ENCODE peak calls at places on chromosome 6, in eight cellular contexts. One of them, this sample, is unnamed.

GRCh38 chr6:75934643-75935472 is 137.6 kb downstream of the IMPG1 start:
- DNase-seq in Peyer's patch: no peak
- DNase-seq in Ammon's horn: peak
- DNase-seq in mesenchymal stem cell: peak
- DNase-seq in neural crest cell: peak
- DNase-seq in effector CD4-positive, alpha-beta T cell: no peak
- DNase-seq in GM03348: peak
- DNase-seq in amygdala: peak
- DNase-seq in this sample: peak

GRCh38 chr6:27138837-27139752 is 108.4 kb upstream of the PRSS16 start:
- DNase-seq in Peyer's patch: peak
- DNase-seq in Ammon's horn: peak
- DNase-seq in mesenchymal stem cell: peak
- DNase-seq in neural crest cell: peak
- DNase-seq in effector CD4-positive, alpha-beta T cell: peak
- DNase-seq in GM03348: peak
- DNase-seq in amygdala: no peak
- DNase-seq in this sample: peak

GRCh38 chr6:67336014-67336413 is 1299.1 kb upstream of the ADGRB3 start:
- DNase-seq in Peyer's patch: no peak
- DNase-seq in Ammon's horn: no peak
- DNase-seq in mesenchymal stem cell: no peak
- DNase-seq in neural crest cell: no peak
- DNase-seq in effector CD4-positive, alpha-beta T cell: no peak
- DNase-seq in GM03348: no peak
- DNase-seq in amygdala: no peak
- DNase-seq in this sample: no peak

GRCh38 chr6:111471958-111472357 is 11.1 kb downstream of the REV3L start:
- DNase-seq in Peyer's patch: no peak
- DNase-seq in Ammon's horn: no peak
- DNase-seq in mesenchymal stem cell: no peak
- DNase-seq in neural crest cell: no peak
- DNase-seq in effector CD4-positive, alpha-beta T cell: no peak
- DNase-seq in GM03348: no peak
- DNase-seq in amygdala: no peak
- DNase-seq in this sample: no peak

GRCh38 chr6:142155091-142155490 is 8.0 kb downstream of the VTA1 start:
- DNase-seq in Peyer's patch: no peak
- DNase-seq in Ammon's horn: no peak
- DNase-seq in mesenchymal stem cell: no peak
- DNase-seq in neural crest cell: no peak
- DNase-seq in effector CD4-positive, alpha-beta T cell: no peak
- DNase-seq in GM03348: no peak
- DNase-seq in amygdala: no peak
- DNase-seq in this sample: no peak

GRCh38 chr6:88013554-88013953 is 34.1 kb upstream of the SPACA1 start:
- DNase-seq in Peyer's patch: no peak
- DNase-seq in Ammon's horn: no peak
- DNase-seq in mesenchymal stem cell: no peak
- DNase-seq in neural crest cell: no peak
- DNase-seq in effector CD4-positive, alpha-beta T cell: no peak
- DNase-seq in GM03348: no peak
- DNase-seq in amygdala: no peak
- DNase-seq in this sample: no peak

GRCh38 chr6:27293436-27294152 is 18.5 kb downstream of the POM121L2 start:
- DNase-seq in Peyer's patch: no peak
- DNase-seq in Ammon's horn: no peak
- DNase-seq in mesenchymal stem cell: peak
- DNase-seq in neural crest cell: peak
- DNase-seq in effector CD4-positive, alpha-beta T cell: no peak
- DNase-seq in GM03348: peak
- DNase-seq in amygdala: no peak
- DNase-seq in this sample: peak

GRCh38 chr6:111709615-111710398 is 104.1 kb upstream of the TRAF3IP2 start:
- DNase-seq in Peyer's patch: peak
- DNase-seq in Ammon's horn: peak
- DNase-seq in mesenchymal stem cell: peak
- DNase-seq in neural crest cell: no peak
- DNase-seq in effector CD4-positive, alpha-beta T cell: peak
- DNase-seq in GM03348: peak
- DNase-seq in amygdala: peak
- DNase-seq in this sample: peak

GRCh38 chr6:54467384-54467783 is 159.1 kb downstream of the TINAG start:
- DNase-seq in Peyer's patch: no peak
- DNase-seq in Ammon's horn: no peak
- DNase-seq in mesenchymal stem cell: no peak
- DNase-seq in neural crest cell: no peak
- DNase-seq in effector CD4-positive, alpha-beta T cell: no peak
- DNase-seq in GM03348: no peak
- DNase-seq in amygdala: no peak
- DNase-seq in this sample: no peak

GRCh38 chr6:448296-449056 is 56.9 kb downstream of the IRF4 start:
- DNase-seq in Peyer's patch: no peak
- DNase-seq in Ammon's horn: no peak
- DNase-seq in mesenchymal stem cell: no peak
- DNase-seq in neural crest cell: no peak
- DNase-seq in effector CD4-positive, alpha-beta T cell: no peak
- DNase-seq in GM03348: no peak
- DNase-seq in amygdala: no peak
- DNase-seq in this sample: no peak

GRCh38 chr6:148780918-148781436 is 34.1 kb downstream of the UST start:
- DNase-seq in Peyer's patch: no peak
- DNase-seq in Ammon's horn: no peak
- DNase-seq in mesenchymal stem cell: no peak
- DNase-seq in neural crest cell: no peak
- DNase-seq in effector CD4-positive, alpha-beta T cell: no peak
- DNase-seq in GM03348: no peak
- DNase-seq in amygdala: no peak
- DNase-seq in this sample: no peak

GRCh38 chr6:108518714-108519576 is 41.8 kb upstream of the FOXO3 start:
- DNase-seq in Peyer's patch: no peak
- DNase-seq in Ammon's horn: no peak
- DNase-seq in mesenchymal stem cell: peak
- DNase-seq in neural crest cell: no peak
- DNase-seq in effector CD4-positive, alpha-beta T cell: no peak
- DNase-seq in GM03348: peak
- DNase-seq in amygdala: no peak
- DNase-seq in this sample: peak

GRCh38 chr6:106752641-106753040 is 123.3 kb downstream of the QRSL1 start:
- DNase-seq in Peyer's patch: no peak
- DNase-seq in Ammon's horn: no peak
- DNase-seq in mesenchymal stem cell: no peak
- DNase-seq in neural crest cell: no peak
- DNase-seq in effector CD4-positive, alpha-beta T cell: no peak
- DNase-seq in GM03348: no peak
- DNase-seq in amygdala: no peak
- DNase-seq in this sample: no peak

GRCh38 chr6:39029156-39030011 is 19.2 kb upstream of the GLP1R start:
- DNase-seq in Peyer's patch: no peak
- DNase-seq in Ammon's horn: no peak
- DNase-seq in mesenchymal stem cell: peak
- DNase-seq in neural crest cell: peak
- DNase-seq in effector CD4-positive, alpha-beta T cell: peak
- DNase-seq in GM03348: peak
- DNase-seq in amygdala: no peak
- DNase-seq in this sample: peak

GRCh38 chr6:30829016-30829415 is 55.3 kb upstream of the DDR1 start:
- DNase-seq in Peyer's patch: no peak
- DNase-seq in Ammon's horn: no peak
- DNase-seq in mesenchymal stem cell: no peak
- DNase-seq in neural crest cell: no peak
- DNase-seq in effector CD4-positive, alpha-beta T cell: no peak
- DNase-seq in GM03348: no peak
- DNase-seq in amygdala: no peak
- DNase-seq in this sample: no peak

GRCh38 chr6:124984668-124985338 is 22.6 kb downstream of the RNF217 start:
- DNase-seq in Peyer's patch: no peak
- DNase-seq in Ammon's horn: no peak
- DNase-seq in mesenchymal stem cell: peak
- DNase-seq in neural crest cell: no peak
- DNase-seq in effector CD4-positive, alpha-beta T cell: no peak
- DNase-seq in GM03348: peak
- DNase-seq in amygdala: no peak
- DNase-seq in this sample: no peak

GRCh38 chr6:53306819-53307347 is 41.9 kb downstream of the ELOVL5 start:
- DNase-seq in Peyer's patch: no peak
- DNase-seq in Ammon's horn: no peak
- DNase-seq in mesenchymal stem cell: no peak
- DNase-seq in neural crest cell: no peak
- DNase-seq in effector CD4-positive, alpha-beta T cell: no peak
- DNase-seq in GM03348: no peak
- DNase-seq in amygdala: no peak
- DNase-seq in this sample: no peak

GRCh38 chr6:68826501-68826900 is 191.4 kb downstream of the ADGRB3 start:
- DNase-seq in Peyer's patch: no peak
- DNase-seq in Ammon's horn: no peak
- DNase-seq in mesenchymal stem cell: no peak
- DNase-seq in neural crest cell: no peak
- DNase-seq in effector CD4-positive, alpha-beta T cell: no peak
- DNase-seq in GM03348: no peak
- DNase-seq in amygdala: no peak
- DNase-seq in this sample: no peak

GRCh38 chr6:117829594-117830319 is 77.3 kb upstream of the SLC35F1 start:
- DNase-seq in Peyer's patch: no peak
- DNase-seq in Ammon's horn: no peak
- DNase-seq in mesenchymal stem cell: peak
- DNase-seq in neural crest cell: peak
- DNase-seq in effector CD4-positive, alpha-beta T cell: no peak
- DNase-seq in GM03348: peak
- DNase-seq in amygdala: no peak
- DNase-seq in this sample: peak

GRCh38 chr6:90720404-90720803 is 133.5 kb upstream of the MAP3K7 start:
- DNase-seq in Peyer's patch: no peak
- DNase-seq in Ammon's horn: no peak
- DNase-seq in mesenchymal stem cell: no peak
- DNase-seq in neural crest cell: no peak
- DNase-seq in effector CD4-positive, alpha-beta T cell: no peak
- DNase-seq in GM03348: no peak
- DNase-seq in amygdala: no peak
- DNase-seq in this sample: no peak

GRCh38 chr6:10383312-10384063 is 31.4 kb downstream of the TFAP2A start:
- DNase-seq in Peyer's patch: no peak
- DNase-seq in Ammon's horn: no peak
- DNase-seq in mesenchymal stem cell: no peak
- DNase-seq in neural crest cell: no peak
- DNase-seq in effector CD4-positive, alpha-beta T cell: no peak
- DNase-seq in GM03348: peak
- DNase-seq in amygdala: no peak
- DNase-seq in this sample: peak

GRCh38 chr6:77030929-77031674 is 432.2 kb downstream of the HTR1B start:
- DNase-seq in Peyer's patch: no peak
- DNase-seq in Ammon's horn: no peak
- DNase-seq in mesenchymal stem cell: peak
- DNase-seq in neural crest cell: no peak
- DNase-seq in effector CD4-positive, alpha-beta T cell: no peak
- DNase-seq in GM03348: no peak
- DNase-seq in amygdala: no peak
- DNase-seq in this sample: no peak

GRCh38 chr6:6007311-6008113 is 787 bp upstream of the NRN1 start:
- DNase-seq in Peyer's patch: no peak
- DNase-seq in Ammon's horn: peak
- DNase-seq in mesenchymal stem cell: no peak
- DNase-seq in neural crest cell: peak
- DNase-seq in effector CD4-positive, alpha-beta T cell: no peak
- DNase-seq in GM03348: peak
- DNase-seq in amygdala: no peak
- DNase-seq in this sample: peak

This sample was measured in AG20443.